ENCODE peak calls at places on chromosomes 2 and 18, in eight cellular contexts. One of them, this sample, is unnamed.

GRCh38 chr2:215784371-215784783 is 229.0 kb downstream of the MREG start:
- DNase-seq in NCI-H524: no peak
- DNase-seq in stimulated activated CD4-positive, alpha-beta T cell treated with anti-CD3 and anti-CD28 coated beads, Interleukin-2, amount 100 ng/mL, for 48 hours: no peak
- DNase-seq in NCI-H1105 treated with DMSO at 0.1 percent for 48 hours: no peak
- DNase-seq in T-helper 9 cell: no peak
- DNase-seq in RCC 7860: no peak
- DNase-seq in stimulated activated CD8-positive, alpha-beta memory T cell treated with anti-CD3 and anti-CD28 coated beads, Interleukin-7, amount 100 ng/mL, for 1 hour: no peak
- DNase-seq in T-helper 22 cell: no peak
- DNase-seq in this sample: no peak

GRCh38 chr2:227877359-227878309 is 6.2 kb downstream of the DAW1 start:
- DNase-seq in NCI-H524: no peak
- DNase-seq in stimulated activated CD4-positive, alpha-beta T cell treated with anti-CD3 and anti-CD28 coated beads, Interleukin-2, amount 100 ng/mL, for 48 hours: no peak
- DNase-seq in NCI-H1105 treated with DMSO at 0.1 percent for 48 hours: no peak
- DNase-seq in T-helper 9 cell: no peak
- DNase-seq in RCC 7860: no peak
- DNase-seq in stimulated activated CD8-positive, alpha-beta memory T cell treated with anti-CD3 and anti-CD28 coated beads, Interleukin-7, amount 100 ng/mL, for 1 hour: no peak
- DNase-seq in T-helper 22 cell: no peak
- DNase-seq in this sample: no peak

GRCh38 chr2:9271691-9272090 is 65.1 kb downstream of the ASAP2 start:
- DNase-seq in NCI-H524: no peak
- DNase-seq in stimulated activated CD4-positive, alpha-beta T cell treated with anti-CD3 and anti-CD28 coated beads, Interleukin-2, amount 100 ng/mL, for 48 hours: no peak
- DNase-seq in NCI-H1105 treated with DMSO at 0.1 percent for 48 hours: no peak
- DNase-seq in T-helper 9 cell: no peak
- DNase-seq in RCC 7860: no peak
- DNase-seq in stimulated activated CD8-positive, alpha-beta memory T cell treated with anti-CD3 and anti-CD28 coated beads, Interleukin-7, amount 100 ng/mL, for 1 hour: no peak
- DNase-seq in T-helper 22 cell: no peak
- DNase-seq in this sample: no peak

GRCh38 chr2:183348492-183348891 is 224.2 kb downstream of the NUP35 start:
- DNase-seq in NCI-H524: peak; percentile 3
- DNase-seq in stimulated activated CD4-positive, alpha-beta T cell treated with anti-CD3 and anti-CD28 coated beads, Interleukin-2, amount 100 ng/mL, for 48 hours: no peak
- DNase-seq in NCI-H1105 treated with DMSO at 0.1 percent for 48 hours: no peak
- DNase-seq in T-helper 9 cell: no peak
- DNase-seq in RCC 7860: no peak
- DNase-seq in stimulated activated CD8-positive, alpha-beta memory T cell treated with anti-CD3 and anti-CD28 coated beads, Interleukin-7, amount 100 ng/mL, for 1 hour: no peak
- DNase-seq in T-helper 22 cell: no peak
- DNase-seq in this sample: no peak

GRCh38 chr2:26068602-26069298 is 34.9 kb downstream of the RAB10 start:
- DNase-seq in NCI-H524: peak; percentile 18
- DNase-seq in stimulated activated CD4-positive, alpha-beta T cell treated with anti-CD3 and anti-CD28 coated beads, Interleukin-2, amount 100 ng/mL, for 48 hours: peak; percentile 21
- DNase-seq in NCI-H1105 treated with DMSO at 0.1 percent for 48 hours: no peak
- DNase-seq in T-helper 9 cell: no peak
- DNase-seq in RCC 7860: peak; percentile 74
- DNase-seq in stimulated activated CD8-positive, alpha-beta memory T cell treated with anti-CD3 and anti-CD28 coated beads, Interleukin-7, amount 100 ng/mL, for 1 hour: no peak
- DNase-seq in T-helper 22 cell: peak; percentile 28
- DNase-seq in this sample: no peak

GRCh38 chr18:25669741-25670140 is 317.8 kb upstream of the ZNF521 start:
- DNase-seq in NCI-H524: peak; percentile 3
- DNase-seq in stimulated activated CD4-positive, alpha-beta T cell treated with anti-CD3 and anti-CD28 coated beads, Interleukin-2, amount 100 ng/mL, for 48 hours: no peak
- DNase-seq in NCI-H1105 treated with DMSO at 0.1 percent for 48 hours: no peak
- DNase-seq in T-helper 9 cell: no peak
- DNase-seq in RCC 7860: no peak
- DNase-seq in stimulated activated CD8-positive, alpha-beta memory T cell treated with anti-CD3 and anti-CD28 coated beads, Interleukin-7, amount 100 ng/mL, for 1 hour: no peak
- DNase-seq in T-helper 22 cell: no peak
- DNase-seq in this sample: no peak

GRCh38 chr2:126756125-126756524 is 100.2 kb downstream of the GYPC start:
- DNase-seq in NCI-H524: no peak
- DNase-seq in stimulated activated CD4-positive, alpha-beta T cell treated with anti-CD3 and anti-CD28 coated beads, Interleukin-2, amount 100 ng/mL, for 48 hours: no peak
- DNase-seq in NCI-H1105 treated with DMSO at 0.1 percent for 48 hours: no peak
- DNase-seq in T-helper 9 cell: no peak
- DNase-seq in RCC 7860: no peak
- DNase-seq in stimulated activated CD8-positive, alpha-beta memory T cell treated with anti-CD3 and anti-CD28 coated beads, Interleukin-7, amount 100 ng/mL, for 1 hour: no peak
- DNase-seq in T-helper 22 cell: no peak
- DNase-seq in this sample: no peak

GRCh38 chr18:57352761-57353136 is 392 bp downstream of the ST8SIA3 start:
- DNase-seq in NCI-H524: peak; percentile 47
- DNase-seq in stimulated activated CD4-positive, alpha-beta T cell treated with anti-CD3 and anti-CD28 coated beads, Interleukin-2, amount 100 ng/mL, for 48 hours: no peak
- DNase-seq in NCI-H1105 treated with DMSO at 0.1 percent for 48 hours: no peak
- DNase-seq in T-helper 9 cell: no peak
- DNase-seq in RCC 7860: no peak
- DNase-seq in stimulated activated CD8-positive, alpha-beta memory T cell treated with anti-CD3 and anti-CD28 coated beads, Interleukin-7, amount 100 ng/mL, for 1 hour: no peak
- DNase-seq in T-helper 22 cell: no peak
- DNase-seq in this sample: no peak

GRCh38 chr18:10040287-10041011 is 126.6 kb downstream of the VAPA start:
- DNase-seq in NCI-H524: no peak
- DNase-seq in stimulated activated CD4-positive, alpha-beta T cell treated with anti-CD3 and anti-CD28 coated beads, Interleukin-2, amount 100 ng/mL, for 48 hours: no peak
- DNase-seq in NCI-H1105 treated with DMSO at 0.1 percent for 48 hours: no peak
- DNase-seq in T-helper 9 cell: no peak
- DNase-seq in RCC 7860: no peak
- DNase-seq in stimulated activated CD8-positive, alpha-beta memory T cell treated with anti-CD3 and anti-CD28 coated beads, Interleukin-7, amount 100 ng/mL, for 1 hour: no peak
- DNase-seq in T-helper 22 cell: no peak
- DNase-seq in this sample: no peak

GRCh38 chr2:97644023-97644717 is 1.7 kb upstream of the COX5B start:
- DNase-seq in NCI-H524: no peak
- DNase-seq in stimulated activated CD4-positive, alpha-beta T cell treated with anti-CD3 and anti-CD28 coated beads, Interleukin-2, amount 100 ng/mL, for 48 hours: no peak
- DNase-seq in NCI-H1105 treated with DMSO at 0.1 percent for 48 hours: no peak
- DNase-seq in T-helper 9 cell: no peak
- DNase-seq in RCC 7860: no peak
- DNase-seq in stimulated activated CD8-positive, alpha-beta memory T cell treated with anti-CD3 and anti-CD28 coated beads, Interleukin-7, amount 100 ng/mL, for 1 hour: no peak
- DNase-seq in T-helper 22 cell: no peak
- DNase-seq in this sample: no peak

GRCh38 chr2:72145658-72146329 is 1.9 kb downstream of the CYP26B1 start:
- DNase-seq in NCI-H524: no peak
- DNase-seq in stimulated activated CD4-positive, alpha-beta T cell treated with anti-CD3 and anti-CD28 coated beads, Interleukin-2, amount 100 ng/mL, for 48 hours: no peak
- DNase-seq in NCI-H1105 treated with DMSO at 0.1 percent for 48 hours: no peak
- DNase-seq in T-helper 9 cell: no peak
- DNase-seq in RCC 7860: no peak
- DNase-seq in stimulated activated CD8-positive, alpha-beta memory T cell treated with anti-CD3 and anti-CD28 coated beads, Interleukin-7, amount 100 ng/mL, for 1 hour: no peak
- DNase-seq in T-helper 22 cell: no peak
- DNase-seq in this sample: peak; percentile 11

This sample was measured in dorsolateral prefrontal cortex.